ENCODE peak calls at places on chromosomes 1 and 21, in five cellular contexts. One of them, this sample, is unnamed.
A peak's percentile ranks its signal among the peaks of the same experiment; 100 is the strongest.

GRCh38 chr1:116586741-116587143 is 15.9 kb upstream of the CD58 start:
- DNase-seq in astrocyte of the cerebellum: no peak
- DNase-seq in fibroblast of pulmonary artery: no peak
- DNase-seq in fibroblast of mammary gland: no peak
- DNase-seq in coronary artery: no peak
- DNase-seq in this sample: no peak

GRCh38 chr1:240126821-240127220 is 35.1 kb downstream of the FMN2 start:
- DNase-seq in astrocyte of the cerebellum: no peak
- DNase-seq in fibroblast of pulmonary artery: no peak
- DNase-seq in fibroblast of mammary gland: peak; percentile 22
- DNase-seq in coronary artery: no peak
- DNase-seq in this sample: no peak

GRCh38 chr21:16572032-16572431 is 842.2 kb downstream of the USP25 start:
- DNase-seq in astrocyte of the cerebellum: no peak
- DNase-seq in fibroblast of pulmonary artery: no peak
- DNase-seq in fibroblast of mammary gland: peak; percentile 72
- DNase-seq in coronary artery: no peak
- DNase-seq in this sample: no peak

GRCh38 chr1:180151508-180151907 is 3.2 kb upstream of the QSOX1 start:
- DNase-seq in astrocyte of the cerebellum: peak; percentile 68
- DNase-seq in fibroblast of pulmonary artery: peak; percentile 85
- DNase-seq in fibroblast of mammary gland: peak; percentile 76
- DNase-seq in coronary artery: no peak
- DNase-seq in this sample: peak; percentile 70

GRCh38 chr1:187460093-187460492 is 631.3 kb downstream of the PLA2G4A start:
- DNase-seq in astrocyte of the cerebellum: no peak
- DNase-seq in fibroblast of pulmonary artery: no peak
- DNase-seq in fibroblast of mammary gland: no peak
- DNase-seq in coronary artery: no peak
- DNase-seq in this sample: no peak

GRCh38 chr1:14970115-14970798 is 183.3 kb upstream of the TMEM51 start:
- DNase-seq in astrocyte of the cerebellum: no peak
- DNase-seq in fibroblast of pulmonary artery: peak; percentile 71
- DNase-seq in fibroblast of mammary gland: peak; percentile 96
- DNase-seq in coronary artery: peak; percentile 88
- DNase-seq in this sample: peak; percentile 81

GRCh38 chr1:22239378-22239777 is 96.5 kb upstream of the WNT4 start:
- DNase-seq in astrocyte of the cerebellum: no peak
- DNase-seq in fibroblast of pulmonary artery: no peak
- DNase-seq in fibroblast of mammary gland: no peak
- DNase-seq in coronary artery: no peak
- DNase-seq in this sample: no peak

GRCh38 chr1:181134543-181135461 is 46.3 kb downstream of the IER5 start:
- DNase-seq in astrocyte of the cerebellum: no peak
- DNase-seq in fibroblast of pulmonary artery: peak; percentile 67
- DNase-seq in fibroblast of mammary gland: peak; percentile 81
- DNase-seq in coronary artery: no peak
- DNase-seq in this sample: no peak

GRCh38 chr1:224113918-224114786 is at the start of gene FBXO28:
- DNase-seq in astrocyte of the cerebellum: peak; percentile 87
- DNase-seq in fibroblast of pulmonary artery: peak; percentile 96
- DNase-seq in fibroblast of mammary gland: peak; percentile 93
- DNase-seq in coronary artery: peak; percentile 96
- DNase-seq in this sample: peak; percentile 86

GRCh38 chr1:94989398-94989797 is 62.5 kb upstream of the CNN3 start:
- DNase-seq in astrocyte of the cerebellum: no peak
- DNase-seq in fibroblast of pulmonary artery: no peak
- DNase-seq in fibroblast of mammary gland: no peak
- DNase-seq in coronary artery: no peak
- DNase-seq in this sample: no peak

GRCh38 chr21:19712441-19712840 is 1285.8 kb upstream of the NCAM2 start:
- DNase-seq in astrocyte of the cerebellum: no peak
- DNase-seq in fibroblast of pulmonary artery: no peak
- DNase-seq in fibroblast of mammary gland: no peak
- DNase-seq in coronary artery: no peak
- DNase-seq in this sample: no peak

GRCh38 chr1:2419416-2419815 is 7.1 kb upstream of the PEX10 start:
- DNase-seq in astrocyte of the cerebellum: no peak
- DNase-seq in fibroblast of pulmonary artery: no peak
- DNase-seq in fibroblast of mammary gland: no peak
- DNase-seq in coronary artery: no peak
- DNase-seq in this sample: no peak

GRCh38 chr21:26506951-26507350 is 66.1 kb downstream of the CYYR1 start:
- DNase-seq in astrocyte of the cerebellum: no peak
- DNase-seq in fibroblast of pulmonary artery: peak; percentile 18
- DNase-seq in fibroblast of mammary gland: peak; percentile 45
- DNase-seq in coronary artery: no peak
- DNase-seq in this sample: no peak

GRCh38 chr1:70475023-70475422 is 64.0 kb downstream of the CTH start:
- DNase-seq in astrocyte of the cerebellum: no peak
- DNase-seq in fibroblast of pulmonary artery: no peak
- DNase-seq in fibroblast of mammary gland: peak; percentile 61
- DNase-seq in coronary artery: no peak
- DNase-seq in this sample: no peak

GRCh38 chr1:1778827-1779675 is 781 bp upstream of the NADK start:
- DNase-seq in astrocyte of the cerebellum: no peak
- DNase-seq in fibroblast of pulmonary artery: no peak
- DNase-seq in fibroblast of mammary gland: no peak
- DNase-seq in coronary artery: no peak
- DNase-seq in this sample: no peak

GRCh38 chr21:45325206-45326168 is 37.8 kb upstream of the POFUT2 start:
- DNase-seq in astrocyte of the cerebellum: no peak
- DNase-seq in fibroblast of pulmonary artery: no peak
- DNase-seq in fibroblast of mammary gland: no peak
- DNase-seq in coronary artery: no peak
- DNase-seq in this sample: no peak

GRCh38 chr1:206521002-206521585 is 13.8 kb downstream of the RASSF5 start:
- DNase-seq in astrocyte of the cerebellum: no peak
- DNase-seq in fibroblast of pulmonary artery: no peak
- DNase-seq in fibroblast of mammary gland: no peak
- DNase-seq in coronary artery: no peak
- DNase-seq in this sample: no peak

GRCh38 chr1:12634156-12634555 is 9.7 kb upstream of the AADACL4 start:
- DNase-seq in astrocyte of the cerebellum: no peak
- DNase-seq in fibroblast of pulmonary artery: no peak
- DNase-seq in fibroblast of mammary gland: no peak
- DNase-seq in coronary artery: no peak
- DNase-seq in this sample: no peak

GRCh38 chr1:247421074-247421473 is 5.1 kb downstream of the NLRP3 start:
- DNase-seq in astrocyte of the cerebellum: no peak
- DNase-seq in fibroblast of pulmonary artery: no peak
- DNase-seq in fibroblast of mammary gland: peak; percentile 11
- DNase-seq in coronary artery: no peak
- DNase-seq in this sample: no peak

GRCh38 chr1:168488153-168488552 is 55.6 kb downstream of the XCL2 start:
- DNase-seq in astrocyte of the cerebellum: peak; percentile 85
- DNase-seq in fibroblast of pulmonary artery: peak; percentile 83
- DNase-seq in fibroblast of mammary gland: peak; percentile 95
- DNase-seq in coronary artery: no peak
- DNase-seq in this sample: no peak

GRCh38 chr1:22710688-22711024 is at the start of gene EPHB2:
- DNase-seq in astrocyte of the cerebellum: no peak
- DNase-seq in fibroblast of pulmonary artery: no peak
- DNase-seq in fibroblast of mammary gland: peak; percentile 19
- DNase-seq in coronary artery: no peak
- DNase-seq in this sample: no peak

GRCh38 chr1:93180723-93181613 is at the start of gene CCDC18:
- DNase-seq in astrocyte of the cerebellum: no peak
- DNase-seq in fibroblast of pulmonary artery: peak; percentile 53
- DNase-seq in fibroblast of mammary gland: peak; percentile 46
- DNase-seq in coronary artery: no peak
- DNase-seq in this sample: no peak

GRCh38 chr1:26459573-26460031 is 12.6 kb upstream of the HMGN2 start:
- DNase-seq in astrocyte of the cerebellum: no peak
- DNase-seq in fibroblast of pulmonary artery: no peak
- DNase-seq in fibroblast of mammary gland: no peak
- DNase-seq in coronary artery: no peak
- DNase-seq in this sample: no peak

GRCh38 chr1:199336745-199337640 is 690.5 kb upstream of the NR5A2 start:
- DNase-seq in astrocyte of the cerebellum: no peak
- DNase-seq in fibroblast of pulmonary artery: no peak
- DNase-seq in fibroblast of mammary gland: no peak
- DNase-seq in coronary artery: no peak
- DNase-seq in this sample: no peak
- TF ChIP-seq CTCF in astrocyte of the cerebellum: no peak
- TF ChIP-seq CTCF in fibroblast of pulmonary artery: no peak
- TF ChIP-seq CTCF in fibroblast of mammary gland: no peak
- TF ChIP-seq CTCF in coronary artery: no peak
- TF ChIP-seq CTCF in this sample: no peak

GRCh38 chr1:33297911-33298622 is 22.8 kb downstream of the A3GALT2 start:
- DNase-seq in astrocyte of the cerebellum: no peak
- DNase-seq in fibroblast of pulmonary artery: no peak
- DNase-seq in fibroblast of mammary gland: no peak
- DNase-seq in coronary artery: no peak
- DNase-seq in this sample: no peak

GRCh38 chr1:33300673-33301072 is 20.2 kb downstream of the A3GALT2 start:
- DNase-seq in astrocyte of the cerebellum: peak; percentile 81
- DNase-seq in fibroblast of pulmonary artery: peak; percentile 92
- DNase-seq in fibroblast of mammary gland: peak; percentile 83
- DNase-seq in coronary artery: no peak
- DNase-seq in this sample: peak; percentile 63

GRCh38 chr1:33299461-33300155 is 21.3 kb downstream of the A3GALT2 start:
- DNase-seq in astrocyte of the cerebellum: no peak
- DNase-seq in fibroblast of pulmonary artery: no peak
- DNase-seq in fibroblast of mammary gland: no peak
- DNase-seq in coronary artery: no peak
- DNase-seq in this sample: no peak

GRCh38 chr1:33296824-33297223 is 24.1 kb downstream of the A3GALT2 start:
- DNase-seq in astrocyte of the cerebellum: no peak
- DNase-seq in fibroblast of pulmonary artery: no peak
- DNase-seq in fibroblast of mammary gland: no peak
- DNase-seq in coronary artery: no peak
- DNase-seq in this sample: no peak

DNA sequence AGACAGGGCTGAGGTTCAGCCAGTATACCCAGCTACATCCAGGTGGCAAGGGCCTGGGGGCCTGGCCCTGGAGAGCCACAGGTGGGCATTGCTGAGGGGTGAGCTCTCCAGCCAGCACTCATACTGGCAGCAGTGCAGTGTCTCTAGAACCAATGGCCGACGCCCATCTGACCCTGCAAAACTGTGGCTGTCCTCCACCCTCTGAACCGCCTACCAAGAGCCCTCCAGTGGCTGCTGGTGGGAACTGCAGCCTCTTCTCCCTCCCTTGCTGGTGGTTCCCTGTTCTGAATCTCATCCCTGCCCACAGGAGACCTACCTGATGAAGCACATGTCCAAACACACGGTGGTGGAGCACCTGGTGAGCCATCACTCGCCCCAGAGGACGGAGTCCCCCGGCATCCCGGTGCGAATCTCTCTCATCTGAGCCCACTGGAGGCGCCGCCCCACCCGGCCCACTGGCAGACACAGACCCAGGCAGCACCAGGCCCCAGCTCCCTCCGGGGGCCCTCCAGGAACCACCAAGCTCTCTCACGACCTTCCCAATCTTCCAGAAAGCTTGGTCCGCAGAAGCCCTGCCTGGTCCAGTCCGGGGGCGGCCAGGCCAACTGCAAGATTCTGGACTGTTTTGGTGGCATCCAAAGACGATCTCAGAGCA is 22.1 kb downstream of the A3GALT2 start:
- DNase-seq in astrocyte of the cerebellum: peak; percentile 16
- DNase-seq in fibroblast of pulmonary artery: peak; percentile 71
- DNase-seq in fibroblast of mammary gland: peak; percentile 67
- DNase-seq in coronary artery: no peak
- DNase-seq in this sample: no peak
- H3K4me3 ChIP-seq in astrocyte of the cerebellum: no peak overlapping the region
- H3K4me3 ChIP-seq in fibroblast of pulmonary artery: no peak overlapping the region
- H3K4me3 ChIP-seq in fibroblast of mammary gland: no peak overlapping the region
- H3K4me3 ChIP-seq in coronary artery: no peak overlapping the region
- H3K4me3 ChIP-seq in this sample: no peak overlapping the region

GRCh38 chr1:9346566-9346965 is 53.9 kb downstream of the SPSB1 start:
- DNase-seq in astrocyte of the cerebellum: no peak
- DNase-seq in fibroblast of pulmonary artery: no peak
- DNase-seq in fibroblast of mammary gland: no peak
- DNase-seq in coronary artery: no peak
- DNase-seq in this sample: no peak
- TF ChIP-seq CTCF in astrocyte of the cerebellum: no peak
- TF ChIP-seq CTCF in fibroblast of pulmonary artery: no peak
- TF ChIP-seq CTCF in fibroblast of mammary gland: no peak
- TF ChIP-seq CTCF in coronary artery: no peak
- TF ChIP-seq CTCF in this sample: no peak

GRCh38 chr21:39461419-39461818 is 9.6 kb downstream of the SH3BGR start:
- DNase-seq in astrocyte of the cerebellum: no peak
- DNase-seq in fibroblast of pulmonary artery: no peak
- DNase-seq in fibroblast of mammary gland: no peak
- DNase-seq in coronary artery: no peak
- DNase-seq in this sample: no peak
- H3K4me3 ChIP-seq in astrocyte of the cerebellum: no peak overlapping the region
- H3K4me3 ChIP-seq in fibroblast of pulmonary artery: no peak overlapping the region
- H3K4me3 ChIP-seq in fibroblast of mammary gland: no peak overlapping the region
- H3K4me3 ChIP-seq in coronary artery: no peak overlapping the region
- H3K4me3 ChIP-seq in this sample: no peak overlapping the region

GRCh38 chr1:119674835-119675289 is 26.8 kb upstream of the ZNF697 start:
- DNase-seq in astrocyte of the cerebellum: peak; percentile 45
- DNase-seq in fibroblast of pulmonary artery: peak; percentile 67
- DNase-seq in fibroblast of mammary gland: peak; percentile 57
- DNase-seq in coronary artery: no peak
- DNase-seq in this sample: peak; percentile 71
- TF ChIP-seq CTCF in astrocyte of the cerebellum: no peak
- TF ChIP-seq CTCF in fibroblast of pulmonary artery: no peak
- TF ChIP-seq CTCF in fibroblast of mammary gland: no peak
- TF ChIP-seq CTCF in coronary artery: no peak
- TF ChIP-seq CTCF in this sample: peak; percentile 76

This sample was measured in retinal pigment epithelial cell.